ENCODE peak calls at places on chromosomes 7 and 10, in eight cellular contexts. I is NCI-H460, S is DMS153, J is H54, O is 8988T, Q is type B pancreatic cell, T is NCI-H1417, W is AG09309. A is an unnamed sample.

GRCh38 chr10:77844713-77845454 is 81.7 kb downstream of the DLG5 start:
- DNase-seq in S (no peak), J (peak; percentile 96), O (peak; percentile 86), W (peak; percentile 32), Q (no peak), I (no peak), T (no peak), A (no peak)

GRCh38 chr7:77570330-77571011 is 33.4 kb downstream of the PTPN12 start:
- DNase-seq in I (peak; percentile 64), Q (no peak), W (peak; percentile 43), J (no peak), S (no peak), O (no peak), T (no peak), A (no peak)

GRCh38 chr7:24851791-24852190 is 94.5 kb upstream of the GSDME start:
- DNase-seq in I (no peak), J (no peak), T (peak; percentile 32), Q (no peak), S (no peak), W (no peak), O (no peak), A (no peak)

GRCh38 chr10:19488592-19489280 is 327.5 kb upstream of the PLXDC2 start:
- DNase-seq in Q (peak; percentile 70), W (no peak), I (no peak), J (no peak), T (no peak), S (no peak), O (no peak), A (no peak)

GRCh38 chr7:153217032-153217431 is 457.5 kb downstream of the ACTR3B start:
- DNase-seq in J (no peak), O (no peak), W (no peak), T (no peak), Q (no peak), I (no peak), S (no peak), A (no peak)

GRCh38 chr7:157817433-157817832 is 480.6 kb downstream of the DNAJB6 start:
- DNase-seq in W (no peak), I (no peak), T (no peak), O (no peak), Q (no peak), S (no peak), J (no peak), A (no peak)

GRCh38 chr10:49657606-49658005 is 21.8 kb upstream of the C10orf53 start:
- DNase-seq in Q (no peak), I (no peak), T (no peak), S (no peak), O (no peak), W (no peak), J (no peak), A (no peak)

GRCh38 chr10:89029201-89029600 is 38.6 kb downstream of the FAS start:
- DNase-seq in I (no peak), S (no peak), O (no peak), T (no peak), J (no peak), Q (no peak), W (no peak), A (no peak)

GRCh38 chr10:69496352-69497234 is 45.3 kb downstream of the TSPAN15 start:
- DNase-seq in J (no peak), O (no peak), T (no peak), I (no peak), W (no peak), S (no peak), Q (no peak), A (no peak)

GRCh38 chr10:25556457-25556856 is 377.6 kb upstream of the MYO3A start:
- DNase-seq in W (no peak), Q (no peak), I (no peak), O (no peak), S (no peak), J (peak; percentile 33), T (no peak), A (no peak)

GRCh38 chr10:21184216-21184615 is 287.1 kb upstream of the NEBL start:
- DNase-seq in O (no peak), J (no peak), Q (no peak), S (peak; percentile 79), T (no peak), I (no peak), W (no peak), A (peak; percentile 36)

GRCh38 chr10:12509794-12510100 is 160.4 kb downstream of the CAMK1D start:
- DNase-seq in I (no peak), Q (no peak), W (no peak), O (no peak), S (no peak), J (no peak), T (no peak), A (no peak)

A was measured in SHP77 treated with DMSO at 0.1 percent for 48 hours.